ENCODE peak calls at places on chromosomes 7 and 10, in ten cellular contexts. F, P, U, A, S, H, R, G, M and O are unnamed samples.

GRCh38 chr10:43256531-43257209 is 10.2 kb downstream of the RASGEF1A start:
- DNase-seq in A (no peak), G (no peak), U (no peak), P (no peak), S (no peak), R (no peak), H (no peak), F (no peak), M (no peak), O (no peak)

GRCh38 chr7:82722946-82723345 is 279.4 kb upstream of the CACNA2D1 start:
- DNase-seq in H (no peak), P (no peak), A (peak), F (no peak), U (no peak), S (no peak), R (no peak), M (no peak), G (no peak), O (no peak)

GRCh38 chr10:124173298-124173900 is 80.0 kb upstream of the CHST15 start:
- DNase-seq in M (no peak), U (no peak), A (no peak), H (no peak), G (no peak), P (no peak), R (no peak), F (no peak), S (no peak), O (no peak)

GRCh38 chr10:70621497-70622078 is 19.0 kb upstream of the PRF1 start:
- DNase-seq in A (no peak), S (no peak), F (no peak), P (no peak), R (no peak), H (no peak), U (no peak), G (no peak), M (peak), O (no peak)

GRCh38 chr7:159032753-159033472 is 111.8 kb downstream of the VIPR2 start:
- DNase-seq in H (no peak), U (no peak), P (no peak), M (no peak), R (no peak), G (no peak), S (peak), F (no peak), A (no peak), O (no peak)

GRCh38 chr10:23293145-23293724 is 51.4 kb downstream of the C10orf67 start:
- DNase-seq in F (peak), M (peak), H (no peak), S (no peak), R (no peak), U (no peak), P (no peak), A (peak), G (no peak), O (no peak)

GRCh38 chr7:152313879-152314604 is 121.8 kb downstream of the KMT2C start:
- DNase-seq in A (peak), S (no peak), H (no peak), U (peak), F (peak), M (peak), G (no peak), P (no peak), R (peak), O (peak)

GRCh38 chr7:80611779-80612178 is 26.7 kb upstream of the CD36 start:
- DNase-seq in H (peak), M (no peak), S (no peak), A (peak), G (no peak), U (no peak), F (peak), R (peak), P (peak), O (peak)

GRCh38 chr10:78605800-78606350 is 462.9 kb upstream of the ZMIZ1 start:
- DNase-seq in U (no peak), H (no peak), M (no peak), S (no peak), F (no peak), R (no peak), P (no peak), G (no peak), A (peak), O (no peak)

GRCh38 chr7:47045592-47045991 is 536.3 kb downstream of the TNS3 start:
- DNase-seq in F (peak), G (no peak), R (no peak), A (peak), P (no peak), U (no peak), M (no peak), S (no peak), H (no peak), O (no peak)

GRCh38 chr10:76015245-76015644 is 583.8 kb downstream of the LRMDA start:
- DNase-seq in M (no peak), F (no peak), S (no peak), U (no peak), G (no peak), P (no peak), R (no peak), H (no peak), A (no peak), O (no peak)

GRCh38 chr7:44678468-44679179 is 70.0 kb upstream of the ZMIZ2 start:
- DNase-seq in M (no peak), H (no peak), S (no peak), R (peak), P (peak), G (peak), U (peak), A (peak), F (peak), O (no peak)

GRCh38 chr7:116710764-116711452 is 38.9 kb downstream of the MET start:
- DNase-seq in G (no peak), U (peak), H (no peak), M (no peak), R (no peak), A (no peak), S (no peak), F (no peak), P (no peak), O (no peak)

GRCh38 chr7:132420527-132420926 is 155.7 kb downstream of the PLXNA4 start:
- DNase-seq in H (no peak), P (no peak), G (peak), S (no peak), U (no peak), A (no peak), F (no peak), M (no peak), R (no peak), O (no peak)

GRCh38 chr7:1889556-1890181 is 219.6 kb downstream of the ELFN1 start:
- DNase-seq in G (no peak), R (no peak), M (no peak), P (no peak), S (no peak), U (no peak), A (peak), F (peak), H (no peak), O (no peak)

GRCh38 chr7:42247301-42247700 is 10.3 kb upstream of the GLI3 start:
- DNase-seq in P (no peak), S (no peak), H (no peak), G (no peak), M (no peak), A (peak), U (peak), F (peak), R (no peak), O (no peak)

GRCh38 chr10:95626468-95626867 is 30.0 kb downstream of the ALDH18A1 start:
- DNase-seq in S (no peak), H (no peak), R (no peak), U (no peak), A (no peak), M (no peak), G (no peak), F (no peak), P (no peak), O (no peak)

GRCh38 chr10:87799860-87800259 is 18.2 kb downstream of the ATAD1 start:
- DNase-seq in A (no peak), U (no peak), G (no peak), P (no peak), F (no peak), H (no peak), M (no peak), S (no peak), R (no peak), O (no peak)

GRCh38 chr10:63671317-63671937 is 150.2 kb downstream of the REEP3 start:
- DNase-seq in S (no peak), R (peak), P (no peak), H (no peak), M (no peak), U (no peak), F (peak), A (peak), G (no peak), O (peak)

GRCh38 chr10:86693721-86694369 is 25.5 kb downstream of the LDB3 start:
- DNase-seq in F (peak), U (no peak), A (peak), H (no peak), S (peak), R (peak), G (peak), M (peak), P (no peak), O (no peak)

GRCh38 chr10:11516419-11516721 is 95.1 kb downstream of the USP6NL start:
- DNase-seq in H (no peak), M (peak), U (no peak), P (no peak), G (no peak), S (no peak), F (no peak), A (no peak), R (no peak), O (no peak)

GRCh38 chr7:50182734-50183133 is 89.7 kb upstream of the ZPBP start:
- DNase-seq in S (no peak), R (no peak), P (peak), G (no peak), A (no peak), F (no peak), M (no peak), U (no peak), H (no peak), O (no peak)

GRCh38 chr7:2041496-2042367 is 191.0 kb downstream of the MAD1L1 start:
- DNase-seq in U (no peak), F (no peak), R (no peak), M (no peak), G (no peak), S (no peak), H (peak), P (peak), A (no peak), O (no peak)

GRCh38 chr7:15737586-15737985 is 51.1 kb upstream of the MEOX2 start:
- DNase-seq in G (no peak), P (no peak), F (no peak), R (no peak), H (no peak), A (no peak), S (no peak), U (no peak), M (no peak), O (no peak)

GRCh38 chr7:64602518-64602917 is 39.6 kb upstream of the ZNF680 start:
- DNase-seq in S (no peak), F (peak), M (no peak), R (no peak), H (no peak), U (no peak), G (no peak), P (no peak), A (peak), O (no peak)

GRCh38 chr7:77524732-77525131 is 12.4 kb upstream of the PTPN12 start:
- DNase-seq in S (no peak), G (no peak), H (no peak), P (no peak), A (no peak), R (no peak), M (no peak), F (no peak), U (no peak), O (no peak)

GRCh38 chr7:77525231-77525630 is 11.9 kb upstream of the PTPN12 start:
- DNase-seq in H (no peak), M (no peak), R (no peak), S (no peak), G (no peak), U (no peak), F (peak), A (peak), P (no peak), O (no peak)

GRCh38 chr7:77520261-77520660 is 16.8 kb upstream of the PTPN12 start:
- DNase-seq in R (no peak), A (no peak), P (no peak), M (no peak), S (no peak), G (no peak), U (no peak), F (no peak), H (no peak), O (no peak)

GRCh38 chr7:77516085-77516484 is 21.0 kb upstream of the PTPN12 start:
- DNase-seq in U (no peak), H (no peak), P (no peak), M (no peak), F (no peak), G (no peak), S (no peak), A (no peak), R (no peak), O (no peak)

DNA sequence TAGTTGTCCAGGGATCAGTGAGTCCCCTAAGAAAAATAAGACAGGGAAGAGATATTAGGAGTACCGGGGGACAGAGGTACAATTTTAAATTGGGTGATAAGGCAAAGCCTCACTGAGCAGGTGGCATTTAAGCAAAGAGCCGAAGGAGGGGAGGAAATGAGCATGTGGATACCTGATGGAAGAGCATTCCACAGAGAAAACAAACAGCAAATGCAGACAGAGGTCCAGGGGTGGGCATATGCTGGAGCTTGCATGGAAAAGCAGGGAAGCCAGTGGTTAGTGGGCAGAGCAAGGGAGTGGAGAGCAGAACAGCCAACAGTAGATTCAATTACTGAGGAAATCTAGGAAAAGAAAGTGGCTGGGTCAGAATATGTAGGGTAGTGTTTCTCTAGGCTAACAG is 17.4 kb upstream of the PTPN12 start:
- DNase-seq in F (no peak), R (no peak), U (no peak), M (no peak), H (no peak), P (no peak), S (no peak), A (no peak), G (no peak), O (no peak)
- H3K4me3 ChIP-seq in F (no peak), R (no peak), U (no peak), M (no peak), H (no peak), P (no peak), S (no peak), A (no peak), G (no peak), O (no peak)

DNA sequence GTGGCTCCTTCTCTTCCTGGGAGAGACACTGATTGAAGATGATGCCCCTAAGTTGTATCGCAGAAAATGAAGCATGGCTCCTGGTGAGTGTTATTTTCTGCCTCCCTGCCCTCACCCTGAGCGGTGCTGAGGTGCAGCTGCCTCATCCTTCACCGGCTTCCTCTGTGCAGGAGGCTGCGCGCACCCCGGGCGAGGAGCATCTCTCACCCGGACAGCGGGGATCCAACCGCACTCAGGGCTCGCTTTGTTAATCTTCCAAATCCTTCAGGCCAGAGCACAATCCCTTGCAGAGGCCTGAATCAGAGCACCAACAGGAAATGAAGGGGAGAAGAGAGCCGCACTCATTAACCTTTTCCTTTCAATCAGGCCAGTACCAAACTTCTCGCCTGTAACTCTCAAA is 910.3 kb downstream of the CCSER2 start:
- DNase-seq in H (no peak), S (no peak), P (no peak), G (no peak), A (no peak), U (no peak), M (no peak), R (no peak), F (no peak), O (no peak)
- H3K4me3 ChIP-seq in H (no peak), S (no peak), P (no peak), G (no peak), A (no peak), U (no peak), M (no peak), R (no peak), F (no peak), O (no peak)

GRCh38 chr10:93600446-93600860 is 582 bp downstream of the RBP4 start:
- DNase-seq in R (no peak), S (no peak), P (no peak), M (no peak), F (no peak), A (no peak), U (no peak), G (no peak), H (no peak), O (no peak)
- H3K4me3 ChIP-seq in R (no peak), S (no peak), P (peak), M (no peak), F (no peak), A (no peak), U (peak), G (peak), H (peak), O (no peak)

DNA sequence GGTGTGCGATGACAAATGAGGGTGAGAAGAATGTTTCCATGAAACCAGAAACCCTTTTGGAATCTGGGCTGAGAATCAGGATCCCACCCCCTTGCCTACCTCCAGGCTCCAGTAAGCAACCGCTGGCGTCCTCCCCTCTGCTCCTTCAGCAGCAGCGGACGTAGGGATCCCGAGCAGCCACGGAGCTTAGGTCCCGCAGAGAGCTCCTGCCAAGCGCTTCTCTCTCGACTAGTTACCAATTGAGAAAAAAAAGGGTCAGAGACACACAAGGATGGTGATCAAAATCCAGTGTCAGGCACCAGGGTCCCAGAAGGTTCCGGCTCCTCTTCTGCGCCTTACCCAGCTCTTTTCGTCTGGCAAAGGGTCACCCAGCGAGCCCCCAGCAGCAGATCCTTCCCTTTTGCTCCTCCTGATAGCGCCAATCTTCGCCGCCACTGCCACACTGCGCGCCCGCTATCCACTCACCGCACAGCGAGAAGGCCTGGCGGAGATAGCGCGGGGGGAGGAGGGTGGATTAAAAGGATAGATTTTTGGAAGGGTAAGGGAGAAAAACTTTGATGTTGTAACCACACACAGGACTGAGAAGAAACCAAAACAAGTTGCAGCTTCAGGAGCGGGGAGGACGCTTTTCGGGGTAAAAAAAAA is 733.4 kb downstream of the ZWINT start:
- DNase-seq in H (peak), R (no peak), S (no peak), P (no peak), M (no peak), A (no peak), U (no peak), G (no peak), F (no peak), O (no peak)
- H3K4me3 ChIP-seq in H (peak), R (peak), S (no peak), P (no peak), M (no peak), A (no peak), U (no peak), G (no peak), F (no peak), O (no peak)